ENCODE peak calls at places on chromosomes 2 and 18, in four cellular contexts. A is astrocyte, J is endothelial cell of umbilical vein, O is K562. M is an unnamed sample.

GRCh38 chr2:131493199-131494018 is 1.2 kb upstream of the MZT2A start:
- DNase-seq in A (no peak), J (peak; percentile 2), O (no peak), M (peak; percentile 69)

GRCh38 chr18:48328473-48329205 is 80.5 kb downstream of the ZBTB7C start:
- DNase-seq in A (peak; percentile 83), J (no peak), O (no peak), M (no peak)

GRCh38 chr2:164739966-164740365 is 101.7 kb downstream of the COBLL1 start:
- DNase-seq in A (peak; percentile 69), J (peak; percentile 81), O (no peak), M (peak; percentile 56)

GRCh38 chr2:21070322-21071257 is 26.7 kb upstream of the APOB start:
- DNase-seq in A (no peak), J (peak; percentile 84), O (no peak), M (no peak)

GRCh38 chr2:68244456-68244855 is 7.9 kb downstream of the PPP3R1 start:
- DNase-seq in A (no peak), J (no peak), O (no peak), M (peak; percentile 68)

GRCh38 chr18:75089748-75090327 is 119.1 kb downstream of the PTGR3 start:
- DNase-seq in A (no peak), J (no peak), O (no peak), M (no peak)

GRCh38 chr2:113291191-113291590 is 12.5 kb upstream of the PAX8 start:
- DNase-seq in A (no peak), J (no peak), O (no peak), M (no peak)

GRCh38 chr2:144467479-144468210 is 52.3 kb downstream of the ZEB2 start:
- DNase-seq in A (no peak), J (no peak), O (no peak), M (no peak)

GRCh38 chr2:7773362-7773973 is 856.3 kb downstream of the RNF144A start:
- DNase-seq in A (peak; percentile 38), J (no peak), O (no peak), M (no peak)

GRCh38 chr2:196504788-196505187 is 134.7 kb upstream of the CCDC150 start:
- DNase-seq in A (no peak), J (no peak), O (no peak), M (no peak)

GRCh38 chr2:67755511-67755910 is 307.3 kb downstream of the C1D start:
- DNase-seq in A (no peak), J (no peak), O (no peak), M (no peak)

GRCh38 chr2:167293172-167293781 is 405.0 kb downstream of the XIRP2 start:
- DNase-seq in A (peak; percentile 35), J (peak; percentile 18), O (no peak), M (peak; percentile 81)

GRCh38 chr18:23071285-23071684 is 64.0 kb upstream of the CABLES1 start:
- DNase-seq in A (peak; percentile 31), J (no peak), O (no peak), M (no peak)

GRCh38 chr18:38909972-38910371 is 1344.4 kb upstream of the CELF4 start:
- DNase-seq in A (peak; percentile 9), J (no peak), O (no peak), M (no peak)

GRCh38 chr18:64717026-64717425 is 568.1 kb upstream of the LINC00305 start:
- DNase-seq in A (no peak), J (no peak), O (no peak), M (no peak)

GRCh38 chr2:235621736-235622135 is 127.9 kb downstream of the AGAP1 start:
- DNase-seq in A (peak; percentile 68), J (no peak), O (no peak), M (peak; percentile 68)

GRCh38 chr2:71071681-71072398 is 3.4 kb downstream of the NAGK start:
- DNase-seq in A (no peak), J (peak; percentile 52), O (no peak), M (peak; percentile 81)

GRCh38 chr2:69241664-69242063 is 145.4 kb downstream of the GFPT1 start:
- DNase-seq in A (no peak), J (no peak), O (no peak), M (no peak)

GRCh38 chr18:48230459-48231113 is 178.6 kb downstream of the ZBTB7C start:
- DNase-seq in A (peak; percentile 15), J (peak; percentile 7), O (peak; percentile 38), M (peak; percentile 90)

GRCh38 chr2:127877626-127878025 is 8.1 kb downstream of the AMMECR1L start:
- DNase-seq in A (no peak), J (no peak), O (no peak), M (no peak)

GRCh38 chr2:140658766-140659165 is 1472.0 kb downstream of the LRP1B start:
- DNase-seq in A (peak; percentile 12), J (no peak), O (no peak), M (no peak)

GRCh38 chr18:73214970-73215369 is 347.2 kb upstream of the NETO1 start:
- DNase-seq in A (no peak), J (no peak), O (no peak), M (no peak)

GRCh38 chr2:4963106-4963505 is 729.1 kb upstream of the SOX11 start:
- DNase-seq in A (no peak), J (no peak), O (no peak), M (no peak)

DNA sequence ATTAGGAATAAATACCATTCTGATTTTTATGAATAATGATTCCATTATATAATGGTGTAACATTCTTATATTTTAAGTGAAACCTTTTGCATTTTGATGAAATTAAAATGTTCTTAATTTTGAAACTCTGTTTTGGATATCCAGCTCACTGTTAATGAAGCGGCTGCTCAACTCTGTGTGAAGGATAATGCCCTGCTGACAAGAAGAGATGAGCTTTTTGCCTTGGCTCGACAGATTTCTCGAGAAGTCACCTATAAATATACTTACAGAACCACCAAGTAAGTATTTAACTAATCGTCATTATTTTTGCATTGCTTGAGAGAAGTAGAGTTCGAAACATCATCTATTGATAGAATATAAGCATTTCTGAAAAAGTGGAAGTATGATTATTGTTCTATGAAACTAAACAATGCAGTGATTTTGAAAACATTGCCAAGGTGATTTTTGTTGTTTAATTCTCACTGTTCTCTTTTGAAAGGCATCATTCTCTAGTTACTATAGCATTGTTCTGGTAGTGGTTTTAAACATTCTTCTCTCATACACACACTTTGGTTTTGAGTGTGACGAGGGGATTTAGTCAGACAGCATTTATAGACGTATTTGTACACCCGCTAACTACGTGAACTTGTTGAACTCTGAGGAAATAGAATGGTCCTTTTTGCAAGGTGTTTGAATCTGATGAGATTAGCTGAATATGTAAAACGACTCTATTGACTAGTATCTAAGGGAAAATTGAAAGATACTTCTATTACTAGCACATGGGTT is 21.5 kb downstream of the NAB1 start:
- DNase-seq in A (no peak), J (no peak), O (no peak), M (no peak)
- H3K79me2 ChIP-seq in A (peaks cover 31% of the 10 kb centered on the region), J (peaks cover 17% of the 10 kb centered on the region), O (peaks cover 48% of the 10 kb centered on the region), M (peaks cover 30% of the 10 kb centered on the region)

GRCh38 chr2:3270095-3270478 is 107.5 kb downstream of the EIPR1 start:
- DNase-seq in A (no peak), J (no peak), O (no peak), M (no peak)
- H3K9me3 ChIP-seq in A (peaks cover 2% of the 10 kb centered on the region), J (no peaks in the 10 kb centered on the region), O (no peaks in the 10 kb centered on the region), M (no peaks in the 10 kb centered on the region)

DNA sequence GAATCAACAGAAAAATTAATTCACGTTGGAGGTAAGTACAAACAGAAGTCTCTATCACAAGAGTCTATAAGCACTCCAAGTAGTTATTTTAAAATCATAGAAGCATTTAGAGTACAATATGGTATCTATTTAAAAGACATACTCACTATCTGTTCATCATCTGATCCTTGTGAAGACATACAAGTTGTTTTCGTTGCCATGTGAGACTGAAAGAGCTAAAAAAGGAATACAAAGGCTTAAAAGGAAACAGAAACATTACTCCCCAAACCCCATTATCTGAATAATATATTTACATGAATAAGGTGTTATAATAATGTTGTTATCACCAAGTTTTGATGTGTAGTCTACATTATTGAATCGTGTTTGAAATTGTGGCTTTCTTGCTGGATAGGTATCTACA is 20.9 kb downstream of the SEPTIN10 start:
- DNase-seq in A (no peak), J (no peak), O (no peak), M (no peak)
- H3K79me2 ChIP-seq in A (peaks cover 96% of the 10 kb centered on the region), J (peaks cover 69% of the 10 kb centered on the region), O (no peaks in the 10 kb centered on the region), M (peaks cover 88% of the 10 kb centered on the region)

DNA sequence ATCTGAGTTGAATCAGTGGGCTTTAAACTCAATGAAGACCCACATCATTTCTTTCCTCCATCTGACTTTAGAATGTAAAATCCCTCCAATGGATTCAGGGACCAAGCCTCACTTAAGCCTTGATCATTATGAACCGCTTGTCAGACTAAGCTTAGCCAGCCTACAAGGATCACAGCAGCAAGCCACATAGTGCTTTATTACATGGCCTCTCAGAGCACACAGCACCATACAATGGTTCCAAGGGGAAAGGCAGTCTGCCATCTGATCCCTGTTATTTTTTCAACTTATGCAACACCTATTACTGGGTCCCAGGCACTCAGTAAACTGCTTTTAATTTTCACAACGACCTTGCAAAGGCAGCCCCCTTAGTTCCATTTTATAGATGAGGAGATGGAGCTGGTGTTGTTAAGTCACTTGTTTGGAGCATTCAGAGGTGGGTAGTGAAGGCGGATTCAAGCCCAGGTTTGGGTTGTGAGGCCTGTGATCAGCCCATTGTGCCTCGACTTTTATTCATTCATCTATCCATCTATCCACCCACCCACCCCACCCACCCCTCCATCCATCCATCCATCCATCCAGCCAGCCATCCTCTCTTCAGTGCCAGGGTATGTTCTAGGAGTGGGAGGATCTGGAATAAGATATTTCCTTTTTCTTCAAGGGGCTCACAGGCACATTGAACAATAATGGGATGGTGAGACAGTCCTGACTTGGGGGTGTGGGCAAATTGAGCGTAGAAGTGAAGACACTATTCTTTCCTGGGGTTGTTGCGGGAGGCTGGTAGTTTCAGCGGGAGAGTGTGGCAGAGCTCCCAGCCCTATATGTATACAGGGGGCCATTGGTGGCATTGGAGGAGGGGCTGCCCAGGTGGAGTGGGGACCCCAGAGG is 141.2 kb downstream of the MYCN start:
- DNase-seq in A (no peak), J (no peak), O (no peak), M (no peak)
- H3K9me3 ChIP-seq in A (no peaks in the 10 kb centered on the region), J (peaks cover 2% of the 10 kb centered on the region), O (no peaks in the 10 kb centered on the region), M (no peaks in the 10 kb centered on the region)

GRCh38 chr18:49467599-49467998 is 7.2 kb upstream of the DYM start:
- DNase-seq in A (no peak), J (no peak), O (no peak), M (no peak)
- H3K79me2 ChIP-seq in A (no peaks in the 10 kb centered on the region), J (no peaks in the 10 kb centered on the region), O (no peaks in the 10 kb centered on the region), M (no peaks in the 10 kb centered on the region)